ENCODE peak calls at places on chromosomes 1 and 21, in four cellular contexts. K is tibial nerve, R is GM23248, V is mesenchymal stem cell. J is an unnamed sample. For H3K4me1, the result is how much of the 10 kb centered on the place peaks cover.

GRCh38 chr1:6048179-6048867 is 2.6 kb downstream of the KCNAB2 start:
- DNase-seq in K (no peak), R (no peak), V (no peak), J (no peak)

GRCh38 chr1:207805841-207806421 is 54.1 kb downstream of the CD46 start:
- DNase-seq in V (peak), R (peak), K (peak), J (peak)

GRCh38 chr1:246176126-246177024 is 330.7 kb downstream of the SMYD3 start:
- DNase-seq in R (no peak), K (no peak), V (peak), J (no peak)

GRCh38 chr1:198679535-198680173 is 40.8 kb downstream of the PTPRC start:
- DNase-seq in K (no peak), V (no peak), R (no peak), J (no peak)

GRCh38 chr1:76764638-76765572 is 102.4 kb upstream of the ST6GALNAC5 start:
- DNase-seq in K (no peak), V (no peak), R (peak), J (peak)

GRCh38 chr21:32021319-32022027 is 148.7 kb downstream of the HUNK start:
- DNase-seq in R (peak), K (no peak), V (no peak), J (peak)

GRCh38 chr1:197799271-197799670 is 24.0 kb upstream of the DENND1B start:
- DNase-seq in V (peak), R (peak), K (no peak), J (no peak)

GRCh38 chr1:15148975-15149374 is 4.6 kb upstream of the TMEM51 start:
- DNase-seq in R (no peak), K (no peak), V (no peak), J (no peak)

GRCh38 chr21:46549650-46550049 is 55.2 kb downstream of the S100B start:
- DNase-seq in R (no peak), V (no peak), K (no peak), J (no peak)

GRCh38 chr21:26715878-26716506 is 129.2 kb downstream of the ADAMTS1 start:
- DNase-seq in K (no peak), R (peak), V (peak), J (peak)

GRCh38 chr1:211965108-211965805 is 70.1 kb downstream of the INTS7 start:
- DNase-seq in V (no peak), R (no peak), K (no peak), J (no peak)

GRCh38 chr1:150258275-150258666 is 697 bp downstream of the CA14 start:
- DNase-seq in K (no peak), V (peak), R (no peak), J (no peak)

GRCh38 chr21:15121655-15122120 is 56.9 kb upstream of the NRIP1 start:
- DNase-seq in K (no peak), R (peak), V (peak), J (peak)

GRCh38 chr1:53206735-53207379 is 10.2 kb downstream of the CPT2 start:
- DNase-seq in R (no peak), K (no peak), V (no peak), J (no peak)

GRCh38 chr1:153392822-153393221 is 1.9 kb upstream of the S100A8 start:
- DNase-seq in R (no peak), V (no peak), K (no peak), J (no peak)

GRCh38 chr1:153387785-153388184 is 3.1 kb downstream of the S100A8 start:
- DNase-seq in V (no peak), R (no peak), K (no peak), J (no peak)

GRCh38 chr1:153389394-153389793 is 1.5 kb downstream of the S100A8 start:
- DNase-seq in V (no peak), R (no peak), K (no peak), J (no peak)

GRCh38 chr1:153390938-153391710 is at the start of gene S100A8:
- DNase-seq in V (no peak), R (no peak), K (peak), J (peak)

DNA sequence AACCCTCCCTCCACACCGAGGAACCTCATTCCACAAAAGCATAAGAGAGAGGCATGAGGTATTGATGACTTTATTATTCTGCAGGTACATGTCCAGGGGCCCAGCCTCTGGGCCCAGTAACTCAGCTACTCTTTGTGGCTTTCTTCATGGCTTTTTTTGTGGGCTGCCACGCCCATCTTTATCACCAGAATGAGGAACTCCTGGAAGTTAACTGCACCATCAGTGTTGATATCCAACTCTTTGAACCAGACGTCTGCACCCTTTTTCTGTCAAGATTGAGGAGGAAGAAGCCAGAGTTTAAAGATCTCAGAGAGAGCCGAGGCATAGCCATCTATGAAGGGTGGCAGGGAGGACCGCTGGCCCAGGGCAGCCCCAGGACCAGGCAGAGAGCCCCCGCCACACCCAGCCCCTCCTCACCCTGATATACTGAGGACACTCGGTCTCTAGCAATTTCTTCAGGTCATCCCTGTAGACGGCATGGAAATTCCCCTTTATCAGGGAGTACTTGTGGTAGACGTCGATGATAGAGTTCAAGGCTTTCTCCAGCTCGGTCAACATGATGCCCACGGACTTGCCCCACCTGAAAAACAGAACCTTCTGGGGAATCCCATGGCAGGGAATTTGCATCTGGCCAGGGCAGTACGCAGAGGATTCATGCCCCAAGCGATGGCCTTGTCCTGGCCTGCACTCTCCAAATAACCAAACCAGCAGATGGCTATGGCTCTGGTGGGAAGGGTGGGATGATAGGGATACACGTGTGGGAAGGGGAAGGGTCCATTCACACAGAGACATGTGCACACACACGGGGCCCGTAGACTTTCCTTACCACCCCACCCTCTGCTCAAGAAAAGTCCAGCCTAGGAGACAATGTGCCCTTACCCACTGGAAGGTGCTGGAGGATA is 644 bp downstream of the S100A8 start:
- DNase-seq in K (no peak), V (no peak), R (no peak), J (no peak)
- H3K4me1 ChIP-seq in K (under half), V (under half), R (under half), J (under half)

DNA sequence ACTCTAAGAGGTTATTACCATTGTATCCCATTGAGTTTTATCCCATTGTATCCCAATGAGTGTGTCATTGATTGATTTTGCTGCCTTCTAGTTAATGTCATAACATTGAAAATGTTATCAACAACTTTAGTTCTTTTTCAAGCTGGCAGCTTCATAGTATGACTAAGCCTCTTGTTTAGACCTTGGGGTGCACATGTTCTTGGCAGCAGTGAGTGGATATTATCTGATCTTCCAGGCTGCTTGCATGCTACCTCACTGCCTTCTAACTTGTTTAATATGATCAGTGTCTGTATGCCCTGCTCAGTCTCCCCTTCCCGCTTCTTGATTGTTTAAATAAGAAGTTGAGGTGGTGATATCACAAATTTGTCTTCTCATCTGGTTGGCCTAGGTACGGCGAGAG is 24.6 kb downstream of the NTPCR start:
- DNase-seq in V (peak), K (no peak), R (peak), J (no peak)
- H3K27ac ChIP-seq in V (no peak), K (no peak), R (no peak), J (no peak)

DNA sequence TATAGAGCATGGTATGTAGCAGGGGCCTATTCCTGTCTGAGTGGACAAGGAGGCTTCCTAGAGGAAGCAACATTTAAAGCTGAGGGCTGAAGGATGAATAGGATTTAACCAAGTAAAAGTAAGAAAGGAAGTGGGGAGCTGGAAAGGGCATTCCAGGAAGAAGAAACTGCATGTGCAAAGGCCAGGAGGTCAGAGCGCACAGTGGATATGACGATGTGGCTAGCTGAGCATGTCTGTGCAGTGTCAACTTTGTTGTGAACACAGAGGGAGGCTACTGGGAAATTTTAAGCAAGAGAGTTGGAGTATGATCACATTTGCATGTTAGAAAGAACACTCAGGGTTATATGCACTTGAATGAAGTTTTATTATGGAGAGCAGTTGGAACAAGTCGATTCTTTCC is 28.6 kb upstream of the JUN start:
- DNase-seq in K (no peak), R (no peak), V (peak), J (no peak)
- H3K4me1 ChIP-seq in K (under half), R (under half), V (under half), J (under half)

GRCh38 chr1:90344963-90345730 is 350.2 kb downstream of the ZNF326 start:
- DNase-seq in V (no peak), K (no peak), R (no peak), J (no peak)
- H3K27ac ChIP-seq in V (no peak), K (no peak), R (no peak), J (no peak)

GRCh38 chr1:226541231-226541630 is 7.3 kb upstream of the STUM start:
- DNase-seq in V (no peak), R (no peak), K (no peak), J (no peak)
- H3K4me1 ChIP-seq in V (under half), R (under half), K (under half), J (half or more)

DNA sequence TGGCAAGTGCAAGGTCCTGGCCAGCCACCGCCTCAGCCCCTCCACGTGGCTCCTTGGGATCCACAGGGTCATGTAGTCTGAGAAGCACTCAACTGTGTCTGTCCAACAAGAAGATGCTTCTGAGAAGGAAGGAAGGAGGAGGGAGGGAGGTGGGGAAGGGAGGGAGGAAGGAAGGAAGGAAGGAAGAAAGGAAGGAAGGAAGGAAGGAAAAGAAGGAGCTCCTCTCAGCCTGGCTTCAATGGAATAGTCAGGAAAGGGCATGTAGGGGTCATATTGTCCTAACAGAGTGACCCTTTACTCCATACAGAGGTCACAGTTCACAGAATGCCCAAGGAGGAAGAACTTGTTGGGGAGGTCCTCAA is 42.5 kb upstream of the TARDBP start:
- DNase-seq in K (no peak), R (no peak), V (no peak), J (no peak)
- H3K27ac ChIP-seq in K (no peak), R (no peak), V (no peak), J (no peak)

GRCh38 chr1:185463433-185463832 is 146.4 kb upstream of the IVNS1ABP start:
- DNase-seq in K (no peak), R (peak), V (no peak), J (no peak)
- H3K4me1 ChIP-seq in K (under half), R (under half), V (under half), J (under half)

GRCh38 chr1:94068096-94068830 is 52.7 kb downstream of the ABCA4 start:
- DNase-seq in V (peak), R (peak), K (no peak), J (no peak)
- H3K27ac ChIP-seq in V (peak), R (no peak), K (no peak), J (peak)

GRCh38 chr1:18058522-18058921 is 49.1 kb upstream of the IGSF21 start:
- DNase-seq in K (no peak), R (no peak), V (no peak), J (no peak)

GRCh38 chr1:18057643-18058042 is 50.0 kb upstream of the IGSF21 start:
- DNase-seq in V (no peak), R (peak), K (no peak), J (no peak)

GRCh38 chr1:18059206-18059605 is 48.4 kb upstream of the IGSF21 start:
- DNase-seq in R (no peak), V (no peak), K (no peak), J (no peak)

GRCh38 chr1:18060331-18060730 is 47.3 kb upstream of the IGSF21 start:
- DNase-seq in K (no peak), R (no peak), V (no peak), J (no peak)

GRCh38 chr1:18055181-18055580 is 52.4 kb upstream of the IGSF21 start:
- DNase-seq in R (no peak), V (no peak), K (no peak), J (no peak)
- H3K4me1 ChIP-seq in R (under half), V (under half), K (under half), J (under half)

GRCh38 chr1:39900662-39901485 is 843 bp downstream of the MYCL start:
- DNase-seq in K (no peak), V (peak), R (peak), J (no peak)
- H3K27ac ChIP-seq in K (peak), V (no peak), R (no peak), J (no peak)

J was measured in heart right ventricle.